ENCODE peak calls at places on chromosomes 12 and 14, in nine cellular contexts. W is mesenchymal stem cell; B is CD8-positive, alpha-beta T cell; Y is keratinocyte; O is uterus; N is pancreas; I is effector memory CD4-positive, alpha-beta T cell; V is psoas muscle; Z is heart left ventricle. M is an unnamed sample.

GRCh38 chr12:5922500-5922899 is 22.6 kb downstream of the ANO2 start:
- DNase-seq in O (no peak), Z (no peak), B (no peak), V (no peak), N (no peak), Y (no peak), W (no peak), I (no peak), M (no peak)

GRCh38 chr12:41992029-41992428 is 152.6 kb downstream of the GXYLT1 start:
- DNase-seq in I (no peak), Y (no peak), O (no peak), W (no peak), N (no peak), B (no peak), Z (no peak), V (no peak), M (no peak)

GRCh38 chr12:26246483-26247164 is 51.3 kb downstream of the SSPN start:
- DNase-seq in W (no peak), N (no peak), V (no peak), Y (peak), I (no peak), B (no peak), Z (no peak), O (no peak), M (no peak)

GRCh38 chr12:117069926-117070900 is 29.0 kb downstream of the TESC start:
- DNase-seq in B (no peak), Y (no peak), I (no peak), O (no peak), W (no peak), Z (no peak), V (no peak), N (no peak), M (no peak)

GRCh38 chr14:78863143-78863542 is 693.0 kb downstream of the NRXN3 start:
- DNase-seq in I (no peak), B (no peak), O (no peak), Y (peak), N (no peak), V (no peak), W (peak), Z (no peak), M (no peak)

GRCh38 chr14:67514203-67514607 is 18.9 kb upstream of the PLEKHH1 start:
- DNase-seq in W (no peak), Y (no peak), O (peak), N (peak), V (peak), B (no peak), Z (peak), I (no peak), M (no peak)

GRCh38 chr12:78194448-78194847 is 363.8 kb downstream of the NAV3 start:
- DNase-seq in Y (no peak), V (no peak), B (no peak), I (no peak), O (no peak), N (no peak), W (peak), Z (no peak), M (no peak)

GRCh38 chr12:114713466-114714215 is 29.7 kb upstream of the TBX3 start:
- DNase-seq in N (no peak), Z (no peak), W (no peak), V (no peak), B (no peak), I (no peak), O (no peak), Y (no peak), M (no peak)

GRCh38 chr12:6535960-6536847 is 1.9 kb downstream of the GAPDH start:
- DNase-seq in O (no peak), V (no peak), W (peak), N (no peak), Y (no peak), I (no peak), B (no peak), Z (no peak), M (no peak)

GRCh38 chr14:68871392-68871791 is 78.5 kb upstream of the ZFP36L1 start:
- DNase-seq in V (no peak), O (no peak), B (no peak), Y (no peak), W (no peak), Z (no peak), N (no peak), I (no peak), M (no peak)

GRCh38 chr12:57464569-57464968 is 5.0 kb downstream of the GLI1 start:
- DNase-seq in N (no peak), I (no peak), B (no peak), Y (no peak), W (no peak), O (no peak), Z (no peak), V (no peak), M (no peak)

GRCh38 chr12:124368421-124369032 is 73.6 kb downstream of the RFLNA start:
- DNase-seq in B (no peak), I (no peak), V (no peak), Z (no peak), N (no peak), Y (no peak), O (no peak), W (no peak), M (no peak)

GRCh38 chr12:131327521-131328488 is 374.1 kb downstream of the ADGRD1 start:
- DNase-seq in V (no peak), B (no peak), W (no peak), O (no peak), Z (no peak), Y (no peak), I (no peak), N (no peak), M (no peak)

GRCh38 chr12:116006141-116006540 is 271.4 kb downstream of the MED13L start:
- DNase-seq in N (no peak), Y (no peak), I (no peak), O (no peak), B (no peak), V (no peak), Z (no peak), W (no peak), M (no peak)

GRCh38 chr12:77642246-77642645 is 188.4 kb upstream of the NAV3 start:
- DNase-seq in N (no peak), V (no peak), B (no peak), Z (no peak), W (no peak), Y (no peak), O (no peak), I (no peak), M (no peak)

GRCh38 chr12:103928736-103929050 is 1.5 kb upstream of the HSP90B1 start:
- DNase-seq in O (peak), Y (no peak), W (no peak), V (no peak), Z (no peak), B (peak), N (no peak), I (peak), M (no peak)

GRCh38 chr14:74671789-74672188 is 41.1 kb downstream of the AREL1 start:
- DNase-seq in I (no peak), O (no peak), B (no peak), Y (no peak), N (no peak), W (peak), Z (no peak), V (no peak), M (no peak)

GRCh38 chr12:28216016-28216415 is 25.8 kb downstream of the CCDC91 start:
- DNase-seq in W (no peak), Y (no peak), O (no peak), I (no peak), Z (no peak), V (no peak), B (no peak), N (no peak), M (no peak)

DNA sequence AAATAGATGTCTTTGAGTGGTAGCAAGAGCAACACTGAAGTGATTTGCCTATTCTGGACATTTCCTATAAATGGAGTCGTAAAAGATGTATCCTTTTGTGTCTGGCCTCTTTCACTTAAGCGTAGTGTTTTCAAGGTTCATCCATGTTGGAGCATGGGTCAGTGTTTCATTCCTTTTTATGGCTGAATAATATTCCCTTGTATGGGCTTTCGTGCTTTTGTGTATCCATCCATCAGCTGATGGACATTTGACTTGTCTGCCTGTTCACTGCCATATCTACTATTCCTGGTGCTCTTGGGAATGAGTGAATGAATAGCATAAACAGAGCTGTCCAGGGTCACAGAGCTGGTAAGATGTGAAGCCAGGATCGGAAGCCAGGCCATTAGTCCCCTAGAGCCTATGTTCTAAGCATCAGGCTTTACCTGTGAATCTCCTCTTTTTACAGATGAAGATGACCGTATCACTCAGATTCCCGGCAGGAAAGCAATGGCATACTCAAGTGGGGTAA is 1.8 kb upstream of the P2RX7 start:
- DNase-seq in V (no peak), I (no peak), W (no peak), B (no peak), Z (no peak), Y (no peak), O (no peak), N (no peak), M (no peak)
- H3K27ac ChIP-seq in V (no peak), I (no peak), W (no peak), B (no peak), Z (no peak), Y (no peak), O (peak), N (no peak), M (no peak)

GRCh38 chr12:47987411-47988072 is 16.7 kb downstream of the COL2A1 start:
- DNase-seq in V (no peak), Z (no peak), Y (no peak), O (no peak), N (peak), W (no peak), I (no peak), B (no peak), M (no peak)
- H3K4me3 ChIP-seq in V (no peak), Z (no peak), Y (no peak), O (no peak), N (no peak), W (no peak), I (no peak), B (no peak), M (no peak)

GRCh38 chr12:4431436-4431835 is 14.2 kb downstream of the FGF6 start:
- DNase-seq in I (no peak), Y (no peak), W (no peak), B (no peak), V (no peak), Z (no peak), O (no peak), N (no peak), M (no peak)

GRCh38 chr12:4435537-4435936 is 10.1 kb downstream of the FGF6 start:
- DNase-seq in I (no peak), W (no peak), N (no peak), Z (no peak), V (no peak), B (no peak), O (no peak), Y (no peak), M (no peak)

GRCh38 chr12:4434299-4434698 is 11.3 kb downstream of the FGF6 start:
- DNase-seq in W (no peak), O (no peak), V (no peak), B (no peak), Y (no peak), Z (no peak), N (no peak), I (no peak), M (no peak)

GRCh38 chr12:4432878-4433820 is 12.5 kb downstream of the FGF6 start:
- DNase-seq in V (peak), W (no peak), Z (no peak), I (no peak), O (no peak), N (no peak), B (no peak), Y (no peak), M (no peak)

GRCh38 chr12:4434721-4435425 is 10.7 kb downstream of the FGF6 start:
- DNase-seq in Z (no peak), B (no peak), I (no peak), N (no peak), V (no peak), Y (no peak), O (no peak), W (no peak), M (no peak)
- H3K27ac ChIP-seq in Z (no peak), B (no peak), I (no peak), N (no peak), V (peak), Y (no peak), O (no peak), W (no peak), M (no peak)

GRCh38 chr14:92635031-92635430 is 113.4 kb downstream of the LGMN start:
- DNase-seq in B (no peak), N (no peak), O (no peak), Y (no peak), V (peak), I (no peak), Z (no peak), W (no peak), M (no peak)
- H3K4me3 ChIP-seq in B (no peak), N (no peak), O (no peak), Y (no peak), V (no peak), I (no peak), Z (no peak), W (no peak), M (no peak)

DNA sequence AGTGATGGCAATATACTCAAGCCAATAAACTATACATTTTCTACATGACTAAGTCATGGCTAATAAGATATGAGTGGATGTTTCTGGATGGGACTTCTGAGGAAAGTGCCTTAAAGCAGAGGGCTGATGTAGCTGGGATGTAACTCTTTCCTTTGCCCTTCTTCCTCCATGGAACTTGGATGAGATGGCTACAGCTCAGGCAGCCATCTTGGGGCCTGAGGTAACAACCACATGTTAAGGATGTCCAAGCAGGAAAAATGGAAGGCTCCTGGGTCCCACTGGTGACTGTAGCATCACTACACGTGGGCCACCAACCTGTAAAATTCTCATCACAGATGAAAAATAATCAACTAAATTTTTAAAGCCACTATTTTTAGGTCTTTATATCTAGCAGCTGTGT is 54.4 kb upstream of the GRIP1 start:
- DNase-seq in V (no peak), I (no peak), Y (no peak), O (no peak), W (no peak), Z (no peak), B (no peak), N (no peak), M (no peak)
- H3K27ac ChIP-seq in V (no peak), I (no peak), Y (no peak), O (no peak), W (no peak), Z (no peak), B (no peak), N (no peak), M (no peak)

GRCh38 chr12:72330784-72331183 is 58.6 kb downstream of the TRHDE start:
- DNase-seq in O (no peak), Y (no peak), N (no peak), I (no peak), Z (no peak), B (no peak), W (no peak), V (no peak), M (no peak)

DNA sequence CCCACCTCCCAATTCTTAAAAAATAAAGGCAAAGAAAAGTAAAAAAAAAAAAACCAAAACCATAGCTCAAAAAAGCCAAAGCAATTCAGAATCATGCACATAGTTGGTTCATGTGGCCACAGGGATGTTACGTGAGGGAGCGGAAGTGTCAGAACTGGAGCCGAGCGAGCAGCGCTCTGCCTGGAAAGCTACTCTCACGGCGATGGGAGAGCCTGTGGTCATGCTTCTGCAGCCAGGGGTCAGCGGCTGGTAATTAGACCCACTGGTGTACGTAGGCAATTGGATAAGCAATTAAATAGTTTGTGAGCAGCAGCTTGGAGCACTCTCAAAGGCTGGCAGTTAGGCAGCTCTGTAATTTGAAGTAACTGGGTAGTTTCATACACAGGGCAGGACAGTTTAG is 58.1 kb downstream of the TRHDE start:
- DNase-seq in Z (no peak), O (no peak), W (peak), I (no peak), N (no peak), B (no peak), Y (no peak), V (peak), M (no peak)
- H3K4me3 ChIP-seq in Z (no peak), O (no peak), W (no peak), I (no peak), N (no peak), B (no peak), Y (no peak), V (peak), M (no peak)

GRCh38 chr14:99568567-99569560 is 35.1 kb downstream of the CCDC85C start:
- DNase-seq in V (no peak), Y (no peak), O (peak), W (peak), B (no peak), I (no peak), Z (peak), N (no peak), M (no peak)

GRCh38 chr14:99570542-99571302 is 33.3 kb downstream of the CCDC85C start:
- DNase-seq in I (no peak), W (no peak), Y (no peak), B (no peak), Z (no peak), O (no peak), N (no peak), V (no peak), M (no peak)

GRCh38 chr14:99571303-99571986 is 32.6 kb downstream of the CCDC85C start:
- DNase-seq in I (no peak), B (peak), W (no peak), V (no peak), Y (no peak), O (peak), Z (no peak), N (no peak), M (no peak)

GRCh38 chr14:99572173-99572999 is 31.6 kb downstream of the CCDC85C start:
- DNase-seq in N (no peak), W (no peak), B (no peak), O (no peak), Y (no peak), Z (no peak), I (no peak), V (no peak), M (no peak)

GRCh38 chr14:99569725-99570541 is 34.1 kb downstream of the CCDC85C start:
- DNase-seq in Y (no peak), B (no peak), I (no peak), Z (no peak), W (no peak), O (no peak), V (no peak), N (no peak), M (no peak)
- H3K27ac ChIP-seq in Y (no peak), B (no peak), I (no peak), Z (peak), W (no peak), O (peak), V (no peak), N (peak), M (peak)

M was measured in lung.